ENCODE peak calls at places on chromosomes 12 and 14, in seven cellular contexts. One of them, this sample, is unnamed. For H3K27me3 and H3K4me1, the result is how much of the 10 kb centered on the place peaks cover.

GRCh38 chr12:60441577-60441976 is 845.7 kb downstream of the SLC16A7 start:
- DNase-seq in neural progenitor cell: no peak
- DNase-seq in foreskin keratinocyte: no peak
- DNase-seq in esophagus squamous epithelium: no peak
- DNase-seq in IMR-90: no peak
- DNase-seq in A673: no peak
- DNase-seq in HCT116: no peak
- DNase-seq in this sample: no peak

GRCh38 chr14:106062502-106063272 is 536.3 kb downstream of the TMEM121 start:
- DNase-seq in neural progenitor cell: no peak
- DNase-seq in foreskin keratinocyte: no peak
- DNase-seq in IMR-90: no peak
- DNase-seq in A673: no peak
- DNase-seq in HCT116: no peak
- DNase-seq in esophagus squamous epithelium: no peak
- DNase-seq in this sample: no peak

GRCh38 chr14:34692348-34692747 is 22.0 kb downstream of the CFL2 start:
- DNase-seq in HCT116: no peak
- DNase-seq in A673: peak
- DNase-seq in neural progenitor cell: no peak
- DNase-seq in IMR-90: no peak
- DNase-seq in foreskin keratinocyte: no peak
- DNase-seq in esophagus squamous epithelium: no peak
- DNase-seq in this sample: no peak

GRCh38 chr12:6606331-6607131 is 648 bp downstream of the CHD4 start:
- DNase-seq in IMR-90: peak
- DNase-seq in neural progenitor cell: peak
- DNase-seq in A673: peak
- DNase-seq in HCT116: no peak
- DNase-seq in esophagus squamous epithelium: peak
- DNase-seq in foreskin keratinocyte: no peak
- DNase-seq in this sample: peak

GRCh38 chr12:56128669-56129209 is 672 bp downstream of the ESYT1 start:
- DNase-seq in A673: peak
- DNase-seq in neural progenitor cell: no peak
- DNase-seq in IMR-90: no peak
- DNase-seq in foreskin keratinocyte: no peak
- DNase-seq in esophagus squamous epithelium: no peak
- DNase-seq in HCT116: no peak
- DNase-seq in this sample: peak

GRCh38 chr12:114963846-114964245 is 279.9 kb upstream of the TBX3 start:
- DNase-seq in IMR-90: no peak
- DNase-seq in esophagus squamous epithelium: no peak
- DNase-seq in A673: no peak
- DNase-seq in HCT116: no peak
- DNase-seq in neural progenitor cell: no peak
- DNase-seq in foreskin keratinocyte: no peak
- DNase-seq in this sample: no peak

GRCh38 chr14:102363182-102363952 is 626 bp downstream of the TECPR2 start:
- DNase-seq in HCT116: no peak
- DNase-seq in neural progenitor cell: peak
- DNase-seq in A673: peak
- DNase-seq in IMR-90: peak
- DNase-seq in esophagus squamous epithelium: no peak
- DNase-seq in foreskin keratinocyte: peak
- DNase-seq in this sample: no peak

GRCh38 chr12:26513357-26514043 is 318.1 kb downstream of the SSPN start:
- DNase-seq in esophagus squamous epithelium: no peak
- DNase-seq in foreskin keratinocyte: no peak
- DNase-seq in A673: no peak
- DNase-seq in IMR-90: no peak
- DNase-seq in HCT116: no peak
- DNase-seq in neural progenitor cell: no peak
- DNase-seq in this sample: no peak

GRCh38 chr14:64507376-64508156 is 3.0 kb downstream of the ZBTB1 start:
- DNase-seq in A673: no peak
- DNase-seq in foreskin keratinocyte: peak
- DNase-seq in IMR-90: peak
- DNase-seq in HCT116: no peak
- DNase-seq in neural progenitor cell: no peak
- DNase-seq in esophagus squamous epithelium: no peak
- DNase-seq in this sample: no peak

GRCh38 chr14:68563256-68564131 is 229.4 kb downstream of the ZFP36L1 start:
- DNase-seq in esophagus squamous epithelium: no peak
- DNase-seq in HCT116: no peak
- DNase-seq in neural progenitor cell: no peak
- DNase-seq in IMR-90: peak
- DNase-seq in A673: no peak
- DNase-seq in foreskin keratinocyte: peak
- DNase-seq in this sample: peak

GRCh38 chr14:77562681-77563080 is 53.8 kb downstream of the SPTLC2 start:
- DNase-seq in HCT116: no peak
- DNase-seq in IMR-90: peak
- DNase-seq in foreskin keratinocyte: no peak
- DNase-seq in neural progenitor cell: no peak
- DNase-seq in esophagus squamous epithelium: no peak
- DNase-seq in A673: no peak
- DNase-seq in this sample: no peak

GRCh38 chr12:3896851-3897351 is 23.7 kb upstream of the PARP11 start:
- DNase-seq in IMR-90: no peak
- DNase-seq in esophagus squamous epithelium: no peak
- DNase-seq in A673: no peak
- DNase-seq in foreskin keratinocyte: peak
- DNase-seq in HCT116: no peak
- DNase-seq in neural progenitor cell: peak
- DNase-seq in this sample: no peak

GRCh38 chr12:126144603-126145002 is 1079.4 kb downstream of the AACS start:
- DNase-seq in neural progenitor cell: no peak
- DNase-seq in HCT116: no peak
- DNase-seq in IMR-90: no peak
- DNase-seq in esophagus squamous epithelium: no peak
- DNase-seq in A673: no peak
- DNase-seq in foreskin keratinocyte: no peak
- DNase-seq in this sample: no peak

GRCh38 chr12:93819048-93819491 is 141.9 kb downstream of the CRADD start:
- DNase-seq in esophagus squamous epithelium: no peak
- DNase-seq in foreskin keratinocyte: no peak
- DNase-seq in HCT116: no peak
- DNase-seq in IMR-90: peak
- DNase-seq in neural progenitor cell: no peak
- DNase-seq in A673: no peak
- DNase-seq in this sample: peak

GRCh38 chr12:25817166-25817565 is 141.3 kb upstream of the RASSF8 start:
- DNase-seq in A673: no peak
- DNase-seq in IMR-90: peak
- DNase-seq in esophagus squamous epithelium: no peak
- DNase-seq in neural progenitor cell: no peak
- DNase-seq in foreskin keratinocyte: no peak
- DNase-seq in HCT116: no peak
- DNase-seq in this sample: no peak

GRCh38 chr12:94813314-94813713 is 163.0 kb upstream of the TMCC3 start:
- DNase-seq in A673: no peak
- DNase-seq in HCT116: no peak
- DNase-seq in IMR-90: no peak
- DNase-seq in foreskin keratinocyte: no peak
- DNase-seq in esophagus squamous epithelium: no peak
- DNase-seq in neural progenitor cell: no peak
- DNase-seq in this sample: no peak

GRCh38 chr14:71661441-71661840 is 270.8 kb upstream of the RGS6 start:
- DNase-seq in esophagus squamous epithelium: no peak
- DNase-seq in HCT116: no peak
- DNase-seq in IMR-90: no peak
- DNase-seq in A673: no peak
- DNase-seq in neural progenitor cell: no peak
- DNase-seq in foreskin keratinocyte: no peak
- DNase-seq in this sample: no peak

GRCh38 chr12:112813836-112814235 is 22.3 kb downstream of the RPH3A start:
- DNase-seq in HCT116: no peak
- DNase-seq in esophagus squamous epithelium: no peak
- DNase-seq in foreskin keratinocyte: no peak
- DNase-seq in IMR-90: no peak
- DNase-seq in A673: no peak
- DNase-seq in neural progenitor cell: no peak
- DNase-seq in this sample: no peak

GRCh38 chr12:90809941-90810340 is 145.0 kb downstream of the CCER1 start:
- DNase-seq in HCT116: no peak
- DNase-seq in IMR-90: no peak
- DNase-seq in neural progenitor cell: no peak
- DNase-seq in A673: no peak
- DNase-seq in foreskin keratinocyte: peak
- DNase-seq in esophagus squamous epithelium: no peak
- DNase-seq in this sample: no peak

GRCh38 chr12:108484431-108484830 is 30.6 kb upstream of the FICD start:
- DNase-seq in esophagus squamous epithelium: no peak
- DNase-seq in foreskin keratinocyte: peak
- DNase-seq in IMR-90: no peak
- DNase-seq in A673: no peak
- DNase-seq in neural progenitor cell: no peak
- DNase-seq in HCT116: no peak
- DNase-seq in this sample: no peak

GRCh38 chr12:108479364-108480070 is 35.6 kb upstream of the FICD start:
- DNase-seq in neural progenitor cell: no peak
- DNase-seq in esophagus squamous epithelium: no peak
- DNase-seq in foreskin keratinocyte: no peak
- DNase-seq in A673: no peak
- DNase-seq in HCT116: no peak
- DNase-seq in IMR-90: no peak
- DNase-seq in this sample: no peak

GRCh38 chr12:108484845-108485244 is 30.2 kb upstream of the FICD start:
- DNase-seq in esophagus squamous epithelium: no peak
- DNase-seq in HCT116: no peak
- DNase-seq in IMR-90: no peak
- DNase-seq in foreskin keratinocyte: no peak
- DNase-seq in A673: no peak
- DNase-seq in neural progenitor cell: no peak
- DNase-seq in this sample: no peak

GRCh38 chr12:108483213-108483920 is 31.7 kb upstream of the FICD start:
- DNase-seq in neural progenitor cell: no peak
- DNase-seq in HCT116: no peak
- DNase-seq in A673: no peak
- DNase-seq in IMR-90: no peak
- DNase-seq in esophagus squamous epithelium: no peak
- DNase-seq in foreskin keratinocyte: peak
- DNase-seq in this sample: no peak

GRCh38 chr12:108482717-108483212 is 32.3 kb upstream of the FICD start:
- DNase-seq in IMR-90: peak
- DNase-seq in neural progenitor cell: no peak
- DNase-seq in foreskin keratinocyte: peak
- DNase-seq in HCT116: no peak
- DNase-seq in A673: no peak
- DNase-seq in esophagus squamous epithelium: no peak
- DNase-seq in this sample: no peak
- H3K27me3 ChIP-seq in IMR-90: under half
- H3K27me3 ChIP-seq in neural progenitor cell: under half
- H3K27me3 ChIP-seq in foreskin keratinocyte: under half
- H3K27me3 ChIP-seq in HCT116: under half
- H3K27me3 ChIP-seq in A673: under half
- H3K27me3 ChIP-seq in esophagus squamous epithelium: under half
- H3K27me3 ChIP-seq in this sample: under half

DNA sequence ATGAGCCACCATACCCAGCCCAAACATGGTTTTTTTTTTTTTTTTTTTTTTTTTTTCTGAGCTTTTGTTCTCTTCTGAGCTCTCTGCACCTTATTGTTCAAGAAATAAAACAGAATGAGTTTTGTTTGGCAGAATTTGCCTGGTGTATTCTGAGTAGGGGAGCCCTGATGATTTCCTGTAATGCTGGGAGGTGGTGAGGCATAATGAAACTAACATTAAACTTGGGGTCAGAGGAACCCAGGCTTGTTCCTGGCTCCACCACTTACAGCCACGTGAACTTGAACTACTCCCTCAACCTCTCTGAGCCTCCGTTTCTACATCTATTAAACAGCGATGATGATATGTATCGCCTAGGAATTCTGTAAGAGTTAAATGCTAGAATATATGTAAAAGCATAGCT is 276.3 kb upstream of the CRY1 start:
- DNase-seq in A673: no peak
- DNase-seq in HCT116: no peak
- DNase-seq in esophagus squamous epithelium: no peak
- DNase-seq in foreskin keratinocyte: no peak
- DNase-seq in IMR-90: no peak
- DNase-seq in neural progenitor cell: no peak
- DNase-seq in this sample: no peak
- H3K4me1 ChIP-seq in A673: half or more
- H3K4me1 ChIP-seq in HCT116: under half
- H3K4me1 ChIP-seq in esophagus squamous epithelium: half or more
- H3K4me1 ChIP-seq in foreskin keratinocyte: under half
- H3K4me1 ChIP-seq in IMR-90: under half
- H3K4me1 ChIP-seq in neural progenitor cell: under half
- H3K4me1 ChIP-seq in this sample: under half

GRCh38 chr14:82420874-82421273 is 887.2 kb upstream of the SEL1L start:
- DNase-seq in foreskin keratinocyte: no peak
- DNase-seq in neural progenitor cell: no peak
- DNase-seq in A673: no peak
- DNase-seq in esophagus squamous epithelium: no peak
- DNase-seq in IMR-90: no peak
- DNase-seq in HCT116: no peak
- DNase-seq in this sample: no peak

GRCh38 chr14:82419933-82420332 is 886.3 kb upstream of the SEL1L start:
- DNase-seq in esophagus squamous epithelium: no peak
- DNase-seq in HCT116: no peak
- DNase-seq in A673: no peak
- DNase-seq in neural progenitor cell: no peak
- DNase-seq in IMR-90: no peak
- DNase-seq in foreskin keratinocyte: no peak
- DNase-seq in this sample: no peak

GRCh38 chr14:82422186-82422585 is 888.5 kb upstream of the SEL1L start:
- DNase-seq in HCT116: no peak
- DNase-seq in IMR-90: no peak
- DNase-seq in neural progenitor cell: no peak
- DNase-seq in A673: no peak
- DNase-seq in esophagus squamous epithelium: no peak
- DNase-seq in foreskin keratinocyte: no peak
- DNase-seq in this sample: no peak
- H3K27me3 ChIP-seq in HCT116: under half
- H3K27me3 ChIP-seq in IMR-90: under half
- H3K27me3 ChIP-seq in neural progenitor cell: under half
- H3K27me3 ChIP-seq in A673: under half
- H3K27me3 ChIP-seq in esophagus squamous epithelium: under half
- H3K27me3 ChIP-seq in foreskin keratinocyte: under half
- H3K27me3 ChIP-seq in this sample: under half

GRCh38 chr12:53996886-53997217 is 3.1 kb upstream of the HOXC9 start:
- DNase-seq in neural progenitor cell: no peak
- DNase-seq in foreskin keratinocyte: no peak
- DNase-seq in A673: no peak
- DNase-seq in esophagus squamous epithelium: no peak
- DNase-seq in IMR-90: no peak
- DNase-seq in HCT116: no peak
- DNase-seq in this sample: no peak
- H3K4me1 ChIP-seq in neural progenitor cell: under half
- H3K4me1 ChIP-seq in foreskin keratinocyte: under half
- H3K4me1 ChIP-seq in A673: half or more
- H3K4me1 ChIP-seq in esophagus squamous epithelium: half or more
- H3K4me1 ChIP-seq in IMR-90: under half
- H3K4me1 ChIP-seq in HCT116: under half
- H3K4me1 ChIP-seq in this sample: under half

GRCh38 chr12:118777550-118777949 is 203.8 kb upstream of the SRRM4 start:
- DNase-seq in A673: no peak
- DNase-seq in IMR-90: no peak
- DNase-seq in esophagus squamous epithelium: no peak
- DNase-seq in neural progenitor cell: no peak
- DNase-seq in foreskin keratinocyte: no peak
- DNase-seq in HCT116: no peak
- DNase-seq in this sample: no peak
- H3K27me3 ChIP-seq in A673: half or more
- H3K27me3 ChIP-seq in IMR-90: under half
- H3K27me3 ChIP-seq in esophagus squamous epithelium: under half
- H3K27me3 ChIP-seq in neural progenitor cell: under half
- H3K27me3 ChIP-seq in foreskin keratinocyte: under half
- H3K27me3 ChIP-seq in HCT116: under half
- H3K27me3 ChIP-seq in this sample: under half